ENCODE peak calls at places on chromosomes 12 and 14, in four cellular contexts. E is mesendoderm, C is IMR-90, H is H1. K is an unnamed sample.

GRCh38 chr12:24561882-24562760 is 386.8 kb downstream of the BCAT1 start:
- DNase-seq in E (peak; percentile 93), C (peak; percentile 62), H (no peak), K (peak; percentile 87)

GRCh38 chr14:67863223-67863622 is 43.6 kb downstream of the RAD51B start:
- DNase-seq in E (no peak), C (no peak), H (no peak), K (no peak)

GRCh38 chr14:51395361-51395849 is 155.4 kb downstream of the TMX1 start:
- DNase-seq in E (peak; percentile 11), C (peak; percentile 89), H (no peak), K (peak; percentile 38)

GRCh38 chr14:99125616-99126431 is 146.2 kb downstream of the BCL11B start:
- DNase-seq in E (no peak), C (no peak), H (no peak), K (no peak)

GRCh38 chr14:91331761-91332447 is 85.7 kb downstream of the CCDC88C start:
- DNase-seq in E (no peak), C (no peak), H (no peak), K (no peak)

GRCh38 chr14:24372701-24373416 is 4.9 kb downstream of the NFATC4 start:
- DNase-seq in E (no peak), C (no peak), H (no peak), K (no peak)

GRCh38 chr12:62191747-62192485 is 68.3 kb upstream of the USP15 start:
- DNase-seq in E (peak; percentile 59), C (no peak), H (no peak), K (peak; percentile 46)

GRCh38 chr14:82094819-82095218 is 561.2 kb upstream of the SEL1L start:
- DNase-seq in E (no peak), C (no peak), H (no peak), K (no peak)

GRCh38 chr12:106090586-106091411 is 48.0 kb downstream of the NUAK1 start:
- DNase-seq in E (no peak), C (peak; percentile 86), H (no peak), K (no peak)

GRCh38 chr12:51951199-51951842 is at the start of gene ACVR1B:
- DNase-seq in E (peak; percentile 91), C (peak; percentile 90), H (no peak), K (peak; percentile 89)

GRCh38 chr14:92471919-92472318 is 41.7 kb upstream of the RIN3 start:
- DNase-seq in E (peak; percentile 86), C (peak; percentile 93), H (peak; percentile 47), K (peak; percentile 75)

GRCh38 chr14:56855891-56856461 is 45.7 kb upstream of the OTX2 start:
- DNase-seq in E (peak; percentile 94), C (no peak), H (no peak), K (peak; percentile 84)

GRCh38 chr14:67623114-67623513 is 3.4 kb downstream of the ARG2 start:
- DNase-seq in E (peak; percentile 60), C (no peak), H (no peak), K (no peak)

GRCh38 chr12:74535536-74535935 is 2.1 kb upstream of the ATXN7L3B start:
- DNase-seq in E (no peak), C (no peak), H (no peak), K (no peak)

GRCh38 chr14:20631821-20632389 is 9.6 kb downstream of the OR6S1 start:
- DNase-seq in E (peak; percentile 86), C (peak; percentile 56), H (no peak), K (peak; percentile 74)

GRCh38 chr12:100857971-100858370 is 63.4 kb downstream of the ANO4 start:
- DNase-seq in E (no peak), C (peak; percentile 12), H (no peak), K (no peak)

GRCh38 chr14:64324461-64325255 is 30.5 kb upstream of the ESR2 start:
- DNase-seq in E (peak; percentile 22), C (peak; percentile 56), H (no peak), K (no peak)

GRCh38 chr12:113244015-113244983 is 23.0 kb downstream of the TPCN1 start:
- DNase-seq in E (no peak), C (no peak), H (no peak), K (no peak)

GRCh38 chr14:72615511-72616121 is 278.3 kb downstream of the DPF3 start:
- DNase-seq in E (peak; percentile 60), C (peak; percentile 47), H (no peak), K (no peak)

GRCh38 chr12:51748235-51748634 is 100.3 kb downstream of the FIGNL2 start:
- DNase-seq in E (no peak), C (no peak), H (no peak), K (no peak)

GRCh38 chr12:32437095-32437515 is 37.7 kb downstream of the FGD4 start:
- DNase-seq in E (peak; percentile 90), C (peak; percentile 92), H (no peak), K (no peak)

GRCh38 chr14:54173782-54174181 is 217.2 kb upstream of the BMP4 start:
- DNase-seq in E (no peak), C (peak; percentile 21), H (no peak), K (no peak)

GRCh38 chr12:40209886-40210285 is 14.9 kb upstream of the LRRK2 start:
- DNase-seq in E (no peak), C (no peak), H (no peak), K (no peak)

GRCh38 chr12:40207551-40207950 is 17.2 kb upstream of the LRRK2 start:
- DNase-seq in E (no peak), C (no peak), H (no peak), K (no peak)

GRCh38 chr12:40212566-40212965 is 12.2 kb upstream of the LRRK2 start:
- DNase-seq in E (no peak), C (no peak), H (no peak), K (no peak)

GRCh38 chr12:40208707-40209106 is 16.1 kb upstream of the LRRK2 start:
- DNase-seq in E (no peak), C (no peak), H (no peak), K (no peak)

GRCh38 chr12:40211185-40211584 is 13.6 kb upstream of the LRRK2 start:
- DNase-seq in E (no peak), C (no peak), H (no peak), K (no peak)
- H4K5ac ChIP-seq in E (no peak overlapping the region), C (no peak overlapping the region), H (no peak overlapping the region), K (no peak overlapping the region)

DNA sequence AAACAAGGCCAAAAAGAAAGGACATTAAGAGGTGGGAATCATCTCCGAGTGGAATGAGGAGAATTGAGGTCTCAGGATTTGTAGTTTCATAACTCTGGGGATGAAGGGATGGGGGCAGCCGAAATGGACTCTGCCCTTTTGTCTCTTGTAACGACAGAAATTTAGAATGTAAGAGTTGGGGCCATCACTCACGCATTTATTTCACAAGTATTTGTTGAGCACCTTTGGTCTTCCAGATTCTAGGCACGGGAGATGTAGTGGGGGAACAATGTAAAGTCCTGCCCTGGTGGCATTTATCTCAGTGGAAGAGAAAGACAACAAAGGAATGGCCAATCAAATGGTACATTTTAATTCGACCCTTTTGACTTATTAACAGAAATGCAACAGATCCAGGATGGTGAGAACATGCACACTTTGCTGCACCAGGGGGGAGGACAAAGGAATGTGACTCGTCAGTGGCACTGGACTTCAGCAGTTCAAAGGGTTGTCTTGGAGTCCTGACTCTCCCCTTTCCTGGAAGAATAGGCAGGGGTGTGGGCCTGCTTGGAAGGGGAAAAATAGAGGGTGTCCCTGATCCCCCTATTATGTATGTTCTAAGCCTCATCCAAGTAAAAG is 102.0 kb downstream of the TMEM30B start:
- DNase-seq in E (peak; percentile 23), C (peak; percentile 26), H (no peak), K (no peak)
- H2BK15ac ChIP-seq in E (no peak overlapping the region), C (peak overlapping the region; percentile 96), H (no peak overlapping the region), K (no peak overlapping the region)

DNA sequence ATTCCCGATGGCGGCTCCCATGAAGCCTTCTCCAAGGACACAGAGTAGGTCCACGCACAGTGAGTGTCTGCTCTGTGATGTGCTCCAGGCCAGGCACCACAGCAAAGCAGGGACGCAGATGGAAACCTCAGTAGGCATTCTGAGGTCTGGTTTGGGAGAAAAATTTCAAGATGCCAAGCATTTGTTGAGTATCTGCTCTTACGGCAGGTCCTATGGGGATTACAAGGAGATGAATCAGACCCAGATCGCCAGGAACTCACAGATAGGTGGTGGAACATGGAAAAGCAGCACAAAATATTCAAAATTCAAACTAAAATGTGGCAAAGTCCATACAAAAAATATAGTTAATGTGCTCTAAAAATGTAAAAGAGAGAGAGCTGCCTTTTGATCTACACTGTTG is 684.9 kb upstream of the TMEM132C start:
- DNase-seq in E (no peak), C (no peak), H (no peak), K (no peak)
- H4K5ac ChIP-seq in E (no peak overlapping the region), C (no peak overlapping the region), H (no peak overlapping the region), K (no peak overlapping the region)

GRCh38 chr12:3279832-3280231 is 202.7 kb downstream of the TSPAN9 start:
- DNase-seq in E (no peak), C (no peak), H (no peak), K (no peak)
- H2BK15ac ChIP-seq in E (no peak overlapping the region), C (no peak overlapping the region), H (no peak overlapping the region), K (no peak overlapping the region)

GRCh38 chr12:79560165-79560889 is 130.4 kb downstream of the PAWR start:
- DNase-seq in E (no peak), C (no peak), H (no peak), K (no peak)

GRCh38 chr12:79559591-79559990 is 131.2 kb downstream of the PAWR start:
- DNase-seq in E (no peak), C (peak; percentile 35), H (no peak), K (no peak)

GRCh38 chr12:79563021-79563739 is 127.6 kb downstream of the PAWR start:
- DNase-seq in E (no peak), C (no peak), H (no peak), K (no peak)

GRCh38 chr12:79558924-79559469 is 131.8 kb downstream of the PAWR start:
- DNase-seq in E (no peak), C (no peak), H (no peak), K (no peak)

GRCh38 chr12:79561401-79562132 is 129.2 kb downstream of the PAWR start:
- DNase-seq in E (peak; percentile 53), C (no peak), H (no peak), K (peak; percentile 68)
- H4K5ac ChIP-seq in E (no peak overlapping the region), C (no peak overlapping the region), H (no peak overlapping the region), K (no peak overlapping the region)

DNA sequence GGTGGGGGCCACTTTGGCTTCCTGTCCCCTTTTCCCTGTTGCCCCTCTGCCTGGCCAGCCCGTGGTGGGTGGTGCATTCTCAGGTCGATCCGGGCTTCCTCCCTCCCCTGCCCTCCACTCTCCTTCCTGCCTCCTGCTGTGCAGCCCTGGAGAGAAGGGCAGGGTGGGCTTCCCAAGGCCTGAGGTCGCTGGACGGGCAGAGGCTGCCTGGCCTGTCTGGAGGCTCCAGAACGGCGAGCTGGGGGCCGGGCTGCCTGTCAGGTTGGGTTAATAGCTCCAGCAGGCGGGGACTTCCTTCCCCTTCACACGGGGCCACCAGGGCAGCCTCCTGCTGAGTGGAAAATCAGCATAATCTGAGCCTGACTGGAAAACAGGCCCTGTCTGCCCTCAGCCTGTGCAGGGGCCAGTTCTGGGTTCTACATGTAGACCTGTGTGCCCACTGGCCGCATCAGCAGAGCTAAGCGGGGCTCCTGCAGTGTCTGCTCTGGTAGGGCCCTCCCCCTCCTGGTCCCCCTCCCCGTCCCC is 11.3 kb downstream of the KIF26A start:
- DNase-seq in E (peak; percentile 97), C (no peak), H (no peak), K (peak; percentile 89)
- H2BK15ac ChIP-seq in E (no peak overlapping the region), C (no peak overlapping the region), H (no peak overlapping the region), K (no peak overlapping the region)

GRCh38 chr14:89572566-89573398 is 155.7 kb upstream of the FOXN3 start:
- DNase-seq in E (no peak), C (no peak), H (no peak), K (no peak)
- H4K5ac ChIP-seq in E (no peak overlapping the region), C (no peak overlapping the region), H (no peak overlapping the region), K (no peak overlapping the region)

GRCh38 chr14:100859781-100860180 is 33.9 kb downstream of the MEG3 start:
- DNase-seq in E (no peak), C (no peak), H (no peak), K (no peak)
- H2BK15ac ChIP-seq in E (no peak overlapping the region), C (no peak overlapping the region), H (no peak overlapping the region), K (no peak overlapping the region)

GRCh38 chr12:29627221-29627620 is 129.7 kb upstream of the OVCH1 start:
- DNase-seq in E (no peak), C (no peak), H (no peak), K (no peak)
- H4K5ac ChIP-seq in E (no peak overlapping the region), C (no peak overlapping the region), H (no peak overlapping the region), K (no peak overlapping the region)